ENCODE peak calls at places on chromosomes 7 and 10, in six cellular contexts. T, R, J, A, P and N are unnamed samples.

GRCh38 chr10:79055892-79056291 is 12.9 kb upstream of the ZMIZ1 start:
- DNase-seq in T (no peak), R (no peak), J (no peak), A (no peak), P (no peak), N (peak)

GRCh38 chr10:42887734-42888503 is 105.3 kb downstream of the BMS1 start:
- DNase-seq in T (no peak), R (no peak), J (no peak), A (no peak), P (no peak), N (no peak)

GRCh38 chr10:72335394-72336258 is 19.1 kb downstream of the DNAJB12 start:
- DNase-seq in T (peak), R (peak), J (no peak), A (no peak), P (peak), N (peak)

GRCh38 chr7:4612939-4613841 is 68.9 kb upstream of the FOXK1 start:
- DNase-seq in T (no peak), R (no peak), J (no peak), A (no peak), P (no peak), N (no peak)

GRCh38 chr10:86821600-86821999 is 65.2 kb downstream of the BMPR1A start:
- DNase-seq in T (no peak), R (no peak), J (no peak), A (no peak), P (no peak), N (no peak)

GRCh38 chr10:119025336-119025735 is 4.2 kb upstream of the NANOS1 start:
- DNase-seq in T (no peak), R (peak), J (peak), A (no peak), P (no peak), N (peak)

GRCh38 chr10:62658516-62658915 is 146.0 kb upstream of the ADO start:
- DNase-seq in T (no peak), R (peak), J (no peak), A (no peak), P (no peak), N (no peak)

GRCh38 chr7:24826662-24827020 is 69.4 kb upstream of the GSDME start:
- DNase-seq in T (no peak), R (no peak), J (no peak), A (no peak), P (no peak), N (no peak)

GRCh38 chr7:13872751-13873150 is 116.7 kb downstream of the ETV1 start:
- DNase-seq in T (no peak), R (no peak), J (no peak), A (no peak), P (no peak), N (no peak)

GRCh38 chr10:99403674-99404073 is 26.8 kb downstream of the GOT1 start:
- DNase-seq in T (no peak), R (no peak), J (no peak), A (no peak), P (no peak), N (no peak)